ENCODE peak calls at places on chromosomes 7 and 10, in five cellular contexts. X is IMR-90, D is breast epithelium, Y is mesothelial cell of epicardium, R is astrocyte of the spinal cord. S is an unnamed sample.

GRCh38 chr7:127571741-127572505 is 13.5 kb downstream of the GCC1 start:
- DNase-seq in Y (no peak), D (no peak), X (peak; percentile 40), R (peak; percentile 12), S (no peak)

GRCh38 chr7:101237206-101238067 is at the start of gene CLDN15:
- DNase-seq in D (no peak), Y (no peak), X (peak; percentile 61), R (peak; percentile 15), S (no peak)

GRCh38 chr7:140676303-140676702 is 3.6 kb downstream of the ADCK2 start:
- DNase-seq in R (no peak), D (no peak), Y (no peak), X (no peak), S (no peak)

GRCh38 chr10:48209246-48209645 is 65.2 kb downstream of the FRMPD2 start:
- DNase-seq in X (peak; percentile 5), R (peak; percentile 30), Y (no peak), D (no peak), S (no peak)

GRCh38 chr10:121355161-121355560 is 243.1 kb downstream of the FGFR2 start:
- DNase-seq in R (no peak), X (no peak), Y (no peak), D (no peak), S (no peak)

GRCh38 chr7:155368894-155369600 is 71.4 kb downstream of the INSIG1 start:
- DNase-seq in R (no peak), X (no peak), D (peak; percentile 38), Y (no peak), S (no peak)

GRCh38 chr7:108167460-108167859 is 37.3 kb upstream of the LAMB4 start:
- DNase-seq in R (no peak), D (no peak), Y (no peak), X (peak; percentile 57), S (no peak)

GRCh38 chr10:127048630-127049029 is 143.4 kb downstream of the DOCK1 start:
- DNase-seq in X (no peak), R (no peak), D (no peak), Y (no peak), S (no peak)

GRCh38 chr10:115030483-115031200 is 62.5 kb upstream of the ATRNL1 start:
- DNase-seq in R (no peak), D (no peak), X (no peak), Y (no peak), S (no peak)

GRCh38 chr7:28364082-28364481 is 48.2 kb upstream of the CREB5 start:
- DNase-seq in R (no peak), Y (no peak), D (no peak), X (no peak), S (no peak)
- TF ChIP-seq CTCF in R (no peak), Y (peak; percentile 67), D (no peak), X (peak; percentile 18), S (peak; percentile 22)

GRCh38 chr10:21517134-21517982 is 8.1 kb downstream of the SKIDA1 start:
- DNase-seq in R (peak; percentile 68), Y (peak; percentile 67), D (no peak), X (peak; percentile 59), S (peak; percentile 69)
- TF ChIP-seq CTCF in R (no peak), Y (no peak), D (no peak), X (no peak), S (no peak)

GRCh38 chr7:45710271-45711160 is 136.3 kb downstream of the ADCY1 start:
- DNase-seq in R (no peak), X (no peak), D (peak; percentile 36), Y (no peak), S (no peak)

GRCh38 chr7:45713669-45714520 is 139.7 kb downstream of the ADCY1 start:
- DNase-seq in D (peak; percentile 43), R (no peak), X (no peak), Y (no peak), S (no peak)

GRCh38 chr7:45711161-45711490 is 137.0 kb downstream of the ADCY1 start:
- DNase-seq in D (no peak), Y (no peak), R (no peak), X (no peak), S (no peak)

GRCh38 chr7:45712872-45713668 is 138.9 kb downstream of the ADCY1 start:
- DNase-seq in Y (no peak), R (no peak), D (no peak), X (no peak), S (no peak)

GRCh38 chr7:45712057-45712689 is 138.0 kb downstream of the ADCY1 start:
- DNase-seq in R (no peak), D (no peak), X (no peak), Y (no peak), S (no peak)
- TF ChIP-seq CTCF in R (no peak), D (no peak), X (no peak), Y (no peak), S (no peak)

GRCh38 chr7:14698239-14698638 is 204.3 kb downstream of the DGKB start:
- DNase-seq in R (peak; percentile 24), X (no peak), D (no peak), Y (no peak), S (no peak)
- TF ChIP-seq CTCF in R (peak; percentile 10), X (no peak), D (no peak), Y (no peak), S (no peak)

DNA sequence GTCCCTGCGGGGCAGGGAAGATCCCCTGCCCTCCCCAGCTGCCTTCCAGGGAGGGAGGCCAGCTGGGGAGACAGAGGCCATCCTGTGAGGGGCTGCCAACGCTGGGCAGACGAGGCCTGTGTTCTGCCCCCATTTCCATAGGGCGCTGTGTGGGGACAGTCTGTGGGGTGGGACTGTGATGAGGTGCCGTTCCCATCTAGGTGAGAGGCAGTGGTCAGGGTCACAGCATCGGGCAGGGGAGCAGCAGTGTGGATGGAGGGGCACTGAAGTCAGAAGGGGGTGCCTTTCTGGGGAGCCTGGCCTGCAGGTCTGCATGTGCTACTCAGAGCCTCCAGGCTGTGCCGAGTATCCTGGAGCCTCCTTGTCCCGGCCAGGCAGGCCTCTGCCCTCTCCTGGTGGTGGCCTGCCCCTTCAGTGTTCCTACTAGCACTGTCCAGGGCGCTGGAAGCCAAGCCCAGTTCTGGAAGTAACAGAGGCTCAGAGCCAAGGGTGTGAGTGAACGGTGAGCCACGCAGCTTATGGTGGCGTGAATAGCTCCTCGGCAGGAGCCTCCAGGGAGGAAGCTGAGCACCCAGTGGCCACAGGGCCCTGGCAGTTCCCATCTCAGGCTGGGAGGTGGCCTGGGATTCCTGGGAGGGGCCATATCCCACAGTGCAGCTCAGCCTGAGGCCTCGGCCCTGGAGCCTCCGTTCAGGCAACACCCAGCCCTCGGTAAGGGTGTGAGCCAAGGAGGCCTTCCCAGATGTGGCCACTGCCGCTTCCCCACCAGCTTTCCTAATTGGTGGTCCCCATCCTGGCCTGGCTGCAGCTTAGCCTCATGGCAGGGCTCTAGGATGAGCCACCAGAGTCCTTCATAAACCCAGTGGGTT is 23.3 kb upstream of the CSGALNACT2 start:
- DNase-seq in Y (no peak), R (no peak), D (no peak), X (no peak), S (no peak)
- TF ChIP-seq CTCF in Y (no peak), R (no peak), D (no peak), X (no peak), S (no peak)

GRCh38 chr7:103689262-103689661 is 243.3 kb upstream of the SLC26A5 start:
- DNase-seq in D (no peak), X (peak; percentile 46), Y (no peak), R (no peak), S (no peak)

GRCh38 chr7:103687272-103687671 is 241.3 kb upstream of the SLC26A5 start:
- DNase-seq in R (no peak), Y (no peak), X (no peak), D (no peak), S (no peak)

GRCh38 chr7:103687981-103688380 is 242.0 kb upstream of the SLC26A5 start:
- DNase-seq in Y (no peak), D (no peak), X (no peak), R (no peak), S (no peak)

GRCh38 chr7:103691291-103691690 is 245.3 kb upstream of the SLC26A5 start:
- DNase-seq in D (no peak), X (no peak), R (no peak), Y (no peak), S (no peak)

GRCh38 chr7:103690576-103690975 is 244.6 kb upstream of the SLC26A5 start:
- DNase-seq in D (no peak), X (peak; percentile 27), Y (no peak), R (no peak), S (no peak)
- TF ChIP-seq CTCF in D (no peak), X (no peak), Y (no peak), R (no peak), S (no peak)

DNA sequence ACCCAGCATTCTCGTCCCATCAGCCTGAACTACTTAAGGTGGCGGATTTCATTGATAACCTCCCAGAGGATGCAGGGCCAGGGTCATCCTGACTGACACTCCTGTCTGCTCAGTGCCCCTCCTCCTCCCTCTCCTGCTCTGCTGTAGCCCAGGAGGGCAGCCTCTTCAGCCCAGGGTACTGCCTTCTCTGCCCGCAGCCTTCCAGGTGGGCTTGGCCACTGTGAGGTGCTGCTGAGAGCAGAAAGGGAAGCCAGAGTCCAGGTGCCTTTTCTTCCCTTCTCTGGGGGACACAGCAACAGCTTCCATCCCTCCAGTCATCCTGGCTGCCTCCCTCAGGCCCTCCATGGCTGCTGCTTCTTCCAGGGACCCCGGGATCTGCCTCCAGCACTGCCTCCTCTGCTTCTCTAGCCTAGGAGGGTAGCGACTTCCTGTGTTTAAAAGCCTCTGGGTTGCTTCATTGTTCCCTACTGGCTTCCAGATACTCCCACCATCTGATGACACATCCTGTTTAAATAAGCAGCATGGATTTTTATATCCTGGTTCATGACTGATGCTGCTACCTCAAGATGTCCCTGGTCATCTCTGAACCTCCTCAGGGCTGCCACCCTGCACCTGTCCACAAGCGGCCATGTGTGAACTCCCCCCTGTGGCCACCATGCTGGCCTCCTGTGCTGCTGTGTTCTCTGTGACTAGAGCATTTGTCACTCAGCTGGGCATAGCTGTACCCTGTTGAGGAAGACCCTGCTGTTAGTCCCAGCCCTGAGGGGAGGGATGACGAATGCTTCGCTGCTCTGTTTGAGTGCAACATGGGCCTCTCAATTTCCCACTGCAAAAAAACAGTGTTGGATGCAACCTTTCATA is 55.8 kb downstream of the AKR1C4 start:
- DNase-seq in R (no peak), D (no peak), X (peak; percentile 22), Y (no peak), S (no peak)
- TF ChIP-seq CTCF in R (no peak), D (no peak), X (no peak), Y (no peak), S (no peak)

GRCh38 chr10:119201233-119201632 is 6.1 kb upstream of the GRK5 start:
- DNase-seq in R (no peak), Y (no peak), D (no peak), X (no peak), S (no peak)

GRCh38 chr10:119197921-119198320 is 9.4 kb upstream of the GRK5 start:
- DNase-seq in D (no peak), X (peak; percentile 90), Y (no peak), R (peak; percentile 52), S (no peak)

GRCh38 chr10:119199231-119199992 is 8.0 kb upstream of the GRK5 start:
- DNase-seq in D (peak; percentile 63), Y (peak; percentile 60), X (peak; percentile 89), R (peak; percentile 85), S (peak; percentile 54)

GRCh38 chr10:119203006-119203405 is 4.4 kb upstream of the GRK5 start:
- DNase-seq in R (peak; percentile 61), D (no peak), X (peak; percentile 84), Y (no peak), S (no peak)

DNA sequence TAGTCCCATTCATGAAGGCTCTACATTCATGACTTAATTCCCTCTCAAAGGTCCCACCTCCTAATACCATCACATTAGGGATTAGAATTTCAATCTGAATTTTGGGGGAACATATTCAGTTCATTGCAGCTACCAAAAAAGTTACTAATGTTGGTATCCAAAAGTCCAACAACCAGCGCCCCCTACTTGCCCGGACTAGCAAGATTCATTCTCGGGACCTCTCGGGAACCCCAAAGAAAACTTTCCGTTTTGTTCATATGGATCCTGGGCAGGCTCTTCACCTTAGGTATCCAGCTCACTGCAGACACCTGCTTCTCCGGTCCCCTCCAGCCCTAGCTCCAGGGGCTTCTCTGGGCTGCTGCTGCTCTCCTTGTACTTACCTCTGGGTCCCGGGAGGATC is 8.9 kb upstream of the GRK5 start:
- DNase-seq in Y (no peak), R (no peak), X (no peak), D (no peak), S (peak; percentile 20)
- TF ChIP-seq CTCF in Y (peak; percentile 21), R (peak; percentile 60), X (peak; percentile 37), D (no peak), S (peak; percentile 30)

S was measured in nephron progenitor cell.